ENCODE peak calls at places on chromosomes 7 and 10, in four cellular contexts. One of them, this sample, is unnamed.

GRCh38 chr10:112842832-112843360 is 107.2 kb upstream of the TCF7L2 start:
- DNase-seq in HepG2: peak; percentile 52
- DNase-seq in GM12878: peak; percentile 25
- DNase-seq in K562: peak; percentile 39
- DNase-seq in this sample: no peak

GRCh38 chr10:113386005-113386404 is 166.8 kb upstream of the HABP2 start:
- DNase-seq in HepG2: peak; percentile 3
- DNase-seq in GM12878: no peak
- DNase-seq in K562: no peak
- DNase-seq in this sample: no peak

GRCh38 chr10:69506834-69507643 is 55.8 kb downstream of the TSPAN15 start:
- DNase-seq in HepG2: no peak
- DNase-seq in GM12878: no peak
- DNase-seq in K562: peak; percentile 6
- DNase-seq in this sample: no peak

GRCh38 chr7:1129431-1129830 is 30.6 kb downstream of the ZFAND2A start:
- DNase-seq in HepG2: no peak
- DNase-seq in GM12878: no peak
- DNase-seq in K562: no peak
- DNase-seq in this sample: no peak

GRCh38 chr10:112807013-112807412 is 143.0 kb upstream of the TCF7L2 start:
- DNase-seq in HepG2: no peak
- DNase-seq in GM12878: no peak
- DNase-seq in K562: no peak
- DNase-seq in this sample: no peak

GRCh38 chr10:132489053-132489703 is 48.4 kb upstream of the INPP5A start:
- DNase-seq in HepG2: no peak
- DNase-seq in GM12878: no peak
- DNase-seq in K562: no peak
- DNase-seq in this sample: no peak

GRCh38 chr7:154598405-154598804 is 404.5 kb downstream of the PAXIP1 start:
- DNase-seq in HepG2: no peak
- DNase-seq in GM12878: no peak
- DNase-seq in K562: no peak
- DNase-seq in this sample: peak; percentile 4

GRCh38 chr7:119963654-119964053 is 309.3 kb upstream of the KCND2 start:
- DNase-seq in HepG2: no peak
- DNase-seq in GM12878: no peak
- DNase-seq in K562: peak; percentile 24
- DNase-seq in this sample: no peak

GRCh38 chr10:17504547-17505245 is 50.3 kb upstream of the ST8SIA6 start:
- DNase-seq in HepG2: no peak
- DNase-seq in GM12878: no peak
- DNase-seq in K562: no peak
- DNase-seq in this sample: no peak
- TF ChIP-seq FOXK2 in HepG2: no peak
- TF ChIP-seq FOXK2 in GM12878: no peak
- TF ChIP-seq FOXK2 in K562: no peak
- TF ChIP-seq FOXK2 in this sample: no peak

GRCh38 chr10:73837072-73837471 is 25.7 kb upstream of the NDST2 start:
- DNase-seq in HepG2: no peak
- DNase-seq in GM12878: no peak
- DNase-seq in K562: no peak
- DNase-seq in this sample: no peak
- TF ChIP-seq SP1 in HepG2: no peak
- TF ChIP-seq SP1 in GM12878: no peak
- TF ChIP-seq SP1 in K562: no peak
- TF ChIP-seq SP1 in this sample: no peak

DNA sequence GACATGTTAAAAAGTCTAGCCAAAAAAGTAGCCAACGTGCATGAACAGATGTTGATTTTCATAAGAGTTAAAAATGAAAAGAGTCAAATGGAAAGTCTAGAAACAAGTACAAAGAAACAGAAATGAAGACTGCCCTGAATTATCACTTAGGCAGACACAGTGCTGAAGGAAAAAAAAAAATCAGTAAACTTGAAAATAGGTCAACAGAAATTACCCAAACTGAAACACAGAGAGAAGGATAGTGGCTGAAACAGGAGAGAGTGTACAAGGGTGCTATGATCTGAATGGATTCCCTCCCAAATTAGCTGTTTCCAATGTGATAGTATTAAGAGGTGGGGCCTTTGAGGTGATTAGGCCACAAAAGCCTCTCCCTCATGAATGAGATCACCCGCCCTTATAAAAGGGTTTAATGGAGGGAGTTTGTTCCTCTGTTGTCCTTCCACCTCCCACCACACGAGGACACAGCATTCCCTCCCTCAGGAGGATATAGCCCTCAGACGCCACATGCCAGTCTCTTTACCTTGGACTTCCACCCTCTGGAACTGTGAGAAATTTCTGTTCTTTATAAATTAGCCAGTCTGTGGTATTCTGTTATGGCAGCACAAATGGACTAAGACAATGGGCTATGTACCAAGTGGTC is 249.7 kb downstream of the AHR start:
- DNase-seq in HepG2: peak; percentile 10
- DNase-seq in GM12878: no peak
- DNase-seq in K562: no peak
- DNase-seq in this sample: peak; percentile 15
- TF ChIP-seq FOXK2 in HepG2: no peak
- TF ChIP-seq FOXK2 in GM12878: no peak
- TF ChIP-seq FOXK2 in K562: no peak
- TF ChIP-seq FOXK2 in this sample: no peak

GRCh38 chr10:35346248-35346647 is 9.9 kb downstream of the CCNY start:
- DNase-seq in HepG2: no peak
- DNase-seq in GM12878: no peak
- DNase-seq in K562: no peak
- DNase-seq in this sample: no peak

GRCh38 chr10:35345383-35345742 is 9.1 kb downstream of the CCNY start:
- DNase-seq in HepG2: peak; percentile 49
- DNase-seq in GM12878: no peak
- DNase-seq in K562: no peak
- DNase-seq in this sample: no peak

GRCh38 chr10:35348609-35349388 is 12.5 kb downstream of the CCNY start:
- DNase-seq in HepG2: peak; percentile 35
- DNase-seq in GM12878: no peak
- DNase-seq in K562: no peak
- DNase-seq in this sample: no peak

GRCh38 chr10:35347899-35348608 is 11.7 kb downstream of the CCNY start:
- DNase-seq in HepG2: no peak
- DNase-seq in GM12878: no peak
- DNase-seq in K562: no peak
- DNase-seq in this sample: no peak

DNA sequence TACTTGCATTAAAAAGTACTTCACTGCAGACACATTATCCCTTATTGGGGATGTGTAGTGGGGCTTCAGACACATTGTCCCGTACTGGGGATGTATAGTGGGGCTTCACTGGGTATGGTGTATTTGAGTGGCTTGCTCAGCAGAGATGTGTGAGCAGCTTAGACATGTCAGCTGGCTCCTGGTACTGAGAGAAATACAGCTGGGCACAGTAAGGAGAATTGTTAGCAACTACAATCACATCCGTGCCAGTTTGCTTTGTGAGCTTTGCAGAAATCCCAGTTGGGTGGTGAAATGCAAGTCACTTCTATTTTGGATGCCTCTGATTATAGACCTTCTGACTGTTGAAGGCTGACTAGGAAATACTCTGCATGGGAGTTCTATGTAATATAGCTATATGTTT is 10.8 kb downstream of the CCNY start:
- DNase-seq in HepG2: no peak
- DNase-seq in GM12878: no peak
- DNase-seq in K562: no peak
- DNase-seq in this sample: no peak
- TF ChIP-seq SP1 in HepG2: no peak
- TF ChIP-seq SP1 in GM12878: no peak
- TF ChIP-seq SP1 in K562: no peak
- TF ChIP-seq SP1 in this sample: no peak

GRCh38 chr7:83731154-83731553 is 82.2 kb upstream of the SEMA3E start:
- DNase-seq in HepG2: no peak
- DNase-seq in GM12878: no peak
- DNase-seq in K562: no peak
- DNase-seq in this sample: no peak

GRCh38 chr7:83732305-83732704 is 83.4 kb upstream of the SEMA3E start:
- DNase-seq in HepG2: no peak
- DNase-seq in GM12878: no peak
- DNase-seq in K562: no peak
- DNase-seq in this sample: no peak
- TF ChIP-seq FOXK2 in HepG2: no peak
- TF ChIP-seq FOXK2 in GM12878: no peak
- TF ChIP-seq FOXK2 in K562: no peak
- TF ChIP-seq FOXK2 in this sample: no peak

GRCh38 chr10:47440207-47440606 is 43.7 kb downstream of the ANXA8 start:
- DNase-seq in HepG2: no peak
- DNase-seq in GM12878: no peak
- DNase-seq in K562: no peak
- DNase-seq in this sample: no peak

GRCh38 chr10:47443145-47443544 is 40.8 kb downstream of the ANXA8 start:
- DNase-seq in HepG2: no peak
- DNase-seq in GM12878: no peak
- DNase-seq in K562: peak; percentile 1
- DNase-seq in this sample: no peak

GRCh38 chr10:47435081-47435480 is 48.8 kb downstream of the ANXA8 start:
- DNase-seq in HepG2: no peak
- DNase-seq in GM12878: no peak
- DNase-seq in K562: no peak
- DNase-seq in this sample: no peak

GRCh38 chr10:47441973-47442750 is 41.8 kb downstream of the ANXA8 start:
- DNase-seq in HepG2: no peak
- DNase-seq in GM12878: no peak
- DNase-seq in K562: peak; percentile 36
- DNase-seq in this sample: no peak

DNA sequence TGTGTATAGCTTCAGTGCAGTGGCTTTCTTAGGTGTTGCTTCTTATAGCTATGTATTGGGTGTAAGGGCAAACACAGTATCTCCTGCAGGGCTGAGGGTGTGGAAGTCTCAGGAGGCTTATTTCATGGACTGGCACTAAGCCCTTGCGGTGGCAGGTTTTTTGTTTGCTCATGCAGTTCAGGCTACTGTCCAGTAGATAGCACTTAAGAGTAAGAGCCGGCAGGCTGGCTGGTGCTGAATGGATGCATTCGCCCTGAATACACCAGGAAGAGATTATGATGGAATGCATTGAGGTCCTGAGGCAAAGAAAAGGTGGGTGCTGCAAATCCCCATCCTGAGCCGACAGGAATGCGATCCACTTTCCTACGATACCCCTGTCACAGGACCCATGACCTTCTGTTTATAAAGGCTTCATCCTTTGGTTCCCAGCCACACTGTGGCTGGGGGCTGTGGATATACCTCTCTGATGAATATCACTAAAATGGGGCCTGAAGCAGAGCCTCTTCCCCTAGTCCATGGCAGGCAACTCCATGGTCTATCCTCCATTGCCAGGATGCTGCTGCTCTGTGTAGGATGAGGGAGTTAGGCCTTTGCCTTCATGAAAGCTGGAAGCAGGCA is 44.9 kb downstream of the ANXA8 start:
- DNase-seq in HepG2: peak; percentile 67
- DNase-seq in GM12878: no peak
- DNase-seq in K562: peak; percentile 25
- DNase-seq in this sample: peak; percentile 61
- TF ChIP-seq SP1 in HepG2: no peak
- TF ChIP-seq SP1 in GM12878: no peak
- TF ChIP-seq SP1 in K562: no peak
- TF ChIP-seq SP1 in this sample: no peak

GRCh38 chr7:128919241-128919640 is 8.7 kb upstream of the KCP start:
- DNase-seq in HepG2: no peak
- DNase-seq in GM12878: no peak
- DNase-seq in K562: no peak
- DNase-seq in this sample: no peak
- TF ChIP-seq FOXK2 in HepG2: no peak
- TF ChIP-seq FOXK2 in GM12878: no peak
- TF ChIP-seq FOXK2 in K562: no peak
- TF ChIP-seq FOXK2 in this sample: no peak